ENCODE peak calls at places on chromosome 10, in eight cellular contexts. Q, R, U, P, C, K, H and B are unnamed samples.
A peak's percentile ranks its signal among the peaks of the same experiment; 100 is the strongest.

GRCh38 chr10:27746364-27747095 is 911 bp upstream of the MKX start:
- DNase-seq in P (no peak), R (no peak), C (no peak), U (no peak), H (no peak), Q (no peak), K (no peak), B (no peak)

GRCh38 chr10:60397792-60398191 is 8.1 kb upstream of the ANK3 start:
- DNase-seq in Q (no peak), P (peak; percentile 31), K (no peak), C (no peak), H (no peak), R (no peak), U (no peak), B (no peak)

GRCh38 chr10:112981553-112981952 is 31.5 kb downstream of the TCF7L2 start:
- DNase-seq in C (no peak), Q (no peak), U (no peak), H (no peak), P (no peak), R (no peak), K (no peak), B (no peak)

GRCh38 chr10:102342958-102343357 is 52.5 kb upstream of the NFKB2 start:
- DNase-seq in R (no peak), H (no peak), C (no peak), U (peak; percentile 74), Q (no peak), K (peak; percentile 61), P (peak; percentile 86), B (no peak)

GRCh38 chr10:12631787-12632562 is 282.6 kb downstream of the CAMK1D start:
- DNase-seq in C (no peak), Q (no peak), P (no peak), R (no peak), U (no peak), K (no peak), H (no peak), B (no peak)

GRCh38 chr10:30371954-30372353 is 22.9 kb upstream of the MTPAP start:
- DNase-seq in Q (no peak), U (no peak), K (no peak), P (no peak), C (no peak), H (no peak), R (no peak), B (no peak)

GRCh38 chr10:56068473-56069263 is 292.4 kb downstream of the ZWINT start:
- DNase-seq in C (no peak), H (no peak), R (no peak), U (no peak), K (no peak), Q (no peak), P (no peak), B (no peak)

GRCh38 chr10:103231047-103231551 is 14.6 kb upstream of the RPEL1 start:
- DNase-seq in U (peak; percentile 97), C (no peak), R (no peak), K (peak; percentile 86), Q (no peak), P (peak; percentile 97), H (no peak), B (no peak)

GRCh38 chr10:6055929-6056328 is 6.2 kb downstream of the IL2RA start:
- DNase-seq in U (no peak), H (no peak), C (no peak), Q (no peak), P (no peak), R (no peak), K (no peak), B (no peak)

GRCh38 chr10:31819393-31819820 is 109.2 kb downstream of the ARHGAP12 start:
- DNase-seq in Q (peak; percentile 73), C (no peak), P (no peak), H (peak; percentile 26), R (peak; percentile 39), U (no peak), K (no peak), B (no peak)

GRCh38 chr10:89090760-89091455 is 100.3 kb downstream of the FAS start:
- DNase-seq in P (peak; percentile 36), R (no peak), C (no peak), U (peak; percentile 64), K (no peak), Q (no peak), H (no peak), B (no peak)

GRCh38 chr10:43821103-43821502 is 172.4 kb upstream of the ZNF32 start:
- DNase-seq in R (no peak), Q (no peak), K (no peak), H (no peak), C (no peak), P (no peak), U (no peak), B (no peak)

DNA sequence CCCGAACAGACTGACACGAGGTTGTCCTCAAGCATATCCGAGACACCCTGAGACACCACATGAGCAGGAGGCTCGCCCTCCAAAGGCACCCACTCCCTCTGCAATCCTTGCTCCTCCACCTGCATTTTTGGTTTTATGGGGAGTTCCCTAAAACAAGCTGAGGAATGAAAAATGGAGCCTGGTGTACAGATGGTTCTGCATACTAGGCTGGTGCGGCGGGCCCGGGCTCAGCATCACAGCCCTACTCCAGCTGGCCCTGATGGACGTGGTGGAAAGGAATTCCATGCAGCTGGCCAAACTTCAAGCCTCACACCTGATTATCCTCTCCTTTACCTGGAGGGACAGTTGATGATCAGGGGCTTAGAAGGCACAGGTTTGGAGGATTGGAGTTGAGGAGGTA is 30.3 kb upstream of the JAKMIP3 start:
- DNase-seq in H (no peak), Q (no peak), K (no peak), P (no peak), C (no peak), U (no peak), R (no peak), B (no peak)
- H3K27ac ChIP-seq in H (no peak overlapping the region), Q (no peak overlapping the region), K (no peak overlapping the region), P (no peak overlapping the region), C (no peak overlapping the region), U (no peak overlapping the region), R (no peak overlapping the region), B (no peak overlapping the region)

GRCh38 chr10:132574783-132575319 is 37.3 kb downstream of the INPP5A start:
- DNase-seq in K (no peak), Q (no peak), C (no peak), P (no peak), H (no peak), U (peak; percentile 59), R (no peak), B (no peak)
- H3K27ac ChIP-seq in K (peak overlapping the region; percentile 29), Q (no peak overlapping the region), C (peak overlapping the region; percentile 59), P (no peak overlapping the region), H (no peak overlapping the region), U (peak overlapping the region; percentile 76), R (no peak overlapping the region), B (no peak overlapping the region)

DNA sequence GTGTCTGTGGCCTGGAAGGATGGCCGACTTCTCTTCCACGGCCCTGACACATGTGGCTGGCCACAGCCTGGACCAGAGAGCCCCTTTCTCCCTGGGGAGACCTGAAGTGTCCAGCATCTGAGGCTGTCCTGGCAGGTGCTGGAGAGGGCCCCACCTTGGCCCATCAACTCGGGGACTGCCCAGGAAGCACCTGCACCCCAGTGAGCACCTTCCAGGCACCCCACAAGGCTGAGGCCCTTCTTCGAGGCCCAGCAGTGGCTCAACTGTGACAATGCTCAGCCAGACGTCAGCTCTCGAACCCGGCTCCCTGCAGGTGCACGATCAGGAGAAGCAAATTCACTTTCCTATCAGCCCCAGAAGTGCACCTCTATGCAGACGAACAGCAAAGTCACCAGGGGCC is 24.3 kb downstream of the RGS10 start:
- DNase-seq in P (no peak), U (no peak), K (no peak), Q (no peak), H (no peak), C (no peak), R (no peak), B (no peak)
- H3K27ac ChIP-seq in P (no peak overlapping the region), U (no peak overlapping the region), K (peak overlapping the region; percentile 9), Q (no peak overlapping the region), H (peak overlapping the region; percentile 61), C (peak overlapping the region; percentile 93), R (no peak overlapping the region), B (no peak overlapping the region)

GRCh38 chr10:33152750-33153149 is 181.7 kb downstream of the NRP1 start:
- DNase-seq in P (no peak), K (no peak), R (no peak), Q (no peak), C (no peak), H (no peak), U (peak; percentile 53), B (no peak)

GRCh38 chr10:33155720-33156638 is 178.5 kb downstream of the NRP1 start:
- DNase-seq in P (peak; percentile 91), K (peak; percentile 55), C (no peak), H (no peak), Q (no peak), R (no peak), U (peak; percentile 88), B (no peak)

GRCh38 chr10:33153266-33153967 is 181.1 kb downstream of the NRP1 start:
- DNase-seq in P (no peak), H (no peak), C (no peak), Q (no peak), R (no peak), U (no peak), K (no peak), B (no peak)

GRCh38 chr10:33153968-33154327 is 180.5 kb downstream of the NRP1 start:
- DNase-seq in C (no peak), K (no peak), R (no peak), U (no peak), P (no peak), H (no peak), Q (no peak), B (no peak)

GRCh38 chr10:33154590-33154989 is 179.9 kb downstream of the NRP1 start:
- DNase-seq in U (peak; percentile 45), R (no peak), P (no peak), H (no peak), K (no peak), C (no peak), Q (no peak), B (no peak)
- H3K27ac ChIP-seq in U (no peak overlapping the region), R (peak overlapping the region; percentile 71), P (no peak overlapping the region), H (no peak overlapping the region), K (no peak overlapping the region), C (no peak overlapping the region), Q (no peak overlapping the region), B (no peak overlapping the region)

GRCh38 chr10:99743841-99744240 is 11.8 kb downstream of the CUTC start:
- DNase-seq in U (no peak), R (no peak), P (no peak), K (no peak), H (no peak), C (no peak), Q (no peak), B (no peak)
- H3K27ac ChIP-seq in U (no peak overlapping the region), R (no peak overlapping the region), P (no peak overlapping the region), K (no peak overlapping the region), H (no peak overlapping the region), C (no peak overlapping the region), Q (peak overlapping the region; percentile 98), B (no peak overlapping the region)

GRCh38 chr10:58950618-58951017 is 225.8 kb upstream of the PHYHIPL start:
- DNase-seq in K (peak; percentile 19), C (no peak), U (no peak), Q (no peak), H (no peak), R (no peak), P (peak; percentile 18), B (no peak)
- H3K27ac ChIP-seq in K (no peak overlapping the region), C (no peak overlapping the region), U (no peak overlapping the region), Q (peak overlapping the region; percentile 39), H (no peak overlapping the region), R (no peak overlapping the region), P (no peak overlapping the region), B (no peak overlapping the region)